ENCODE peak calls at places on chromosomes 12 and 14, in ten cellular contexts. E is WERI-Rb-1; B is neural progenitor cell; J is prostate gland; S is effector memory CD4-positive, alpha-beta T cell; V is lung; Y is endodermal cell; H is right lobe of liver; X is aorta; U is astrocyte. O is an unnamed sample.

GRCh38 chr14:30389134-30389900 is 169.6 kb upstream of the G2E3 start:
- DNase-seq in E (no peak), V (no peak), Y (no peak), B (no peak), H (peak; percentile 51), S (no peak), X (peak; percentile 60), J (peak; percentile 8), U (peak; percentile 5), O (peak; percentile 23)

GRCh38 chr14:61471297-61471980 is 150.1 kb downstream of the PRKCH start:
- DNase-seq in J (no peak), U (no peak), B (no peak), X (no peak), Y (no peak), E (no peak), H (peak; percentile 21), S (no peak), V (peak; percentile 24), O (no peak)

GRCh38 chr12:77010637-77011548 is 54.5 kb downstream of the E2F7 start:
- DNase-seq in U (peak; percentile 45), V (peak; percentile 66), J (peak; percentile 59), X (peak; percentile 66), E (peak; percentile 82), B (peak; percentile 80), H (peak; percentile 71), S (peak; percentile 11), Y (peak; percentile 96), O (peak; percentile 81)

GRCh38 chr14:55103005-55103640 is 25.9 kb upstream of the LGALS3 start:
- DNase-seq in B (peak; percentile 62), V (peak; percentile 89), S (peak; percentile 53), X (peak; percentile 77), U (peak; percentile 94), H (no peak), Y (peak; percentile 93), E (no peak), J (peak; percentile 95), O (peak; percentile 85)

GRCh38 chr14:78164226-78164853 is 5.8 kb upstream of the NRXN3 start:
- DNase-seq in H (peak; percentile 50), B (peak; percentile 75), E (peak; percentile 76), V (peak; percentile 40), S (no peak), U (no peak), Y (peak; percentile 94), J (no peak), X (no peak), O (no peak)

GRCh38 chr14:96051642-96052540 is 12.7 kb downstream of the C14orf132 start:
- DNase-seq in J (no peak), Y (peak; percentile 78), V (no peak), S (no peak), U (no peak), H (no peak), E (peak; percentile 36), X (no peak), B (peak; percentile 56), O (no peak)

GRCh38 chr14:100239200-100239839 is 376 bp downstream of the YY1 start:
- DNase-seq in U (no peak), E (no peak), V (peak; percentile 36), Y (peak; percentile 60), B (no peak), S (no peak), X (peak; percentile 68), J (no peak), H (peak; percentile 66), O (no peak)

GRCh38 chr14:94670692-94671285 is 58.6 kb downstream of the SERPINA3 start:
- DNase-seq in S (no peak), J (no peak), E (no peak), U (no peak), Y (no peak), V (no peak), B (no peak), X (no peak), H (peak; percentile 15), O (no peak)

GRCh38 chr12:58795825-58796224 is 124.5 kb downstream of the LRIG3 start:
- DNase-seq in Y (no peak), H (no peak), E (no peak), J (no peak), S (no peak), B (no peak), V (no peak), U (no peak), X (no peak), O (no peak)

GRCh38 chr12:51160814-51161459 is 12.0 kb downstream of the TFCP2 start:
- DNase-seq in H (no peak), E (no peak), U (no peak), Y (no peak), B (no peak), S (no peak), X (no peak), J (no peak), V (no peak), O (peak; percentile 83)

GRCh38 chr12:8052679-8053078 is 13.5 kb downstream of the C3AR1 start:
- DNase-seq in J (no peak), Y (no peak), H (no peak), U (no peak), V (peak; percentile 56), B (no peak), S (no peak), X (peak; percentile 80), E (no peak), O (no peak)
- H3K27ac ChIP-seq in J (no peak overlapping the region), Y (no peak overlapping the region), H (no peak overlapping the region), U (no peak overlapping the region), V (no peak overlapping the region), B (no peak overlapping the region), S (no peak overlapping the region), X (no peak overlapping the region), E (no peak overlapping the region), O (no peak overlapping the region)

DNA sequence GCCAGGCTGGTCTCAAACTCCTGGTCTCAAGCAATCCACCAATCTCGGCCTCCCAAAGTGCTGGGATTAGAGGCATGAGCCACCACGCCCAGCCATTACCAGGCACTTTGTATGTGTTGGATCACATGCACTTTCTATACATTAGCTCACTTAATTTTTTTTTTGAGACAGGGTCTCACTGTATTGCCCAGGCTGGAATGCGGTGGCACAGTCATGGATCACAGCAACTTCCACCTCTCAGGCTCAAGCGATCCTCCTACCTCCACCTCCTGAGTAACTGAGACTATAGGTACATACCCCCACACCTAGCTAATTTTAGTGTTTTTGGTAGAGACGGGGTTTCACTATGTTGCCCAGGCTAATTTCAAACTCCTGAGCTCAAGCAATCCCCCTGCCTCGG is 203.0 kb upstream of the MYL2 start:
- DNase-seq in S (no peak), Y (no peak), J (no peak), E (no peak), U (no peak), X (no peak), V (no peak), B (no peak), H (no peak), O (no peak)
- H3K36me3 ChIP-seq in S (no peaks in the 10 kb centered on the region), Y (no peaks in the 10 kb centered on the region), J (no peaks in the 10 kb centered on the region), E (no peaks in the 10 kb centered on the region), U (no peaks in the 10 kb centered on the region), X (no peaks in the 10 kb centered on the region), V (no peaks in the 10 kb centered on the region), B (no peaks in the 10 kb centered on the region), H (no peaks in the 10 kb centered on the region), O (no peaks in the 10 kb centered on the region)

DNA sequence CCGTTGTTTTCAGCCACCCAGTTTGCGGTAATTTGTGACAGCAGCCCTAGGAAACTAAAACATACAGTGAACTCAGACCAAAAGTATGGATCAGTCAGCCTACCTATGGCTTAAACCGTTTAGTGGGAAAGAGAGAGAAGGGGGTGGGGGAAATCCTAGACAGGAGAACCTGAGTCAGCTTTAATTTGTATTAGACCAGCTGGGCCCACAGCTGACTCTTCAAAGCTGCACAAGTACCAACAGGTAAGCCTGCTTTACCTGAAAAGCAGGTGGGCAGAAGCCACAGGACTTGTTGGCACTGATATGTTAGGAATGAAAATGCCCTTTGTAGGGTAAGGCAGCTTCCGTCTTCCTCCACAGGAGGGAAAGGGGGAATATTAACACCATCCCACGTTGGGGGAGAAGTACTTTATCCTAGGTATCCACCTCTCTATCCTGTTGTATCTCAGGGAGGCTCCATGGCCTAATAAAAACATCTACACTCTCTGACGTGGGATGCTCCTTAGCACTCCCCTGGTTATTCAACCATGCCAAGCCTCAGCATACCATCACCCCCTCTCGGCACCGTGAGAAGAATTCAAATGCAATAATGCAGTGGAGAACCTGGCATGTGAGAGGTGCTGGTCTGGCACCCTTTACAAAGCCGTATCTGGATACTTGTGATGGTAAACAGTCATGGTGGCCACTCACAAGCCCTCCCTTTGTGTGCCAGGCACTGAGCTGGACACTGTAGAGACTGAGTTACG is 70.3 kb downstream of the STON2 start:
- DNase-seq in X (no peak), U (no peak), E (no peak), S (no peak), Y (peak; percentile 55), H (no peak), B (no peak), V (no peak), J (peak; percentile 81), O (no peak)
- H3K27ac ChIP-seq in X (no peak overlapping the region), U (no peak overlapping the region), E (no peak overlapping the region), S (no peak overlapping the region), Y (no peak overlapping the region), H (no peak overlapping the region), B (no peak overlapping the region), V (no peak overlapping the region), J (peak overlapping the region; percentile 6), O (no peak overlapping the region)

GRCh38 chr12:106329231-106329985 is 26.9 kb downstream of the TCP11L2 start:
- DNase-seq in U (no peak), Y (peak; percentile 51), X (no peak), E (no peak), S (no peak), J (no peak), H (no peak), V (no peak), B (no peak), O (no peak)

GRCh38 chr12:106331594-106331993 is 26.0 kb upstream of the POLR3B start:
- DNase-seq in E (no peak), Y (no peak), V (no peak), B (no peak), U (no peak), S (no peak), X (no peak), J (no peak), H (no peak), O (no peak)

GRCh38 chr12:106323537-106323936 is 21.0 kb downstream of the TCP11L2 start:
- DNase-seq in Y (no peak), X (no peak), J (no peak), U (no peak), E (no peak), B (no peak), V (no peak), H (no peak), S (no peak), O (no peak)

GRCh38 chr12:106328735-106329134 is 26.2 kb downstream of the TCP11L2 start:
- DNase-seq in H (no peak), B (no peak), X (no peak), U (no peak), V (no peak), Y (no peak), E (no peak), J (no peak), S (no peak), O (no peak)

DNA sequence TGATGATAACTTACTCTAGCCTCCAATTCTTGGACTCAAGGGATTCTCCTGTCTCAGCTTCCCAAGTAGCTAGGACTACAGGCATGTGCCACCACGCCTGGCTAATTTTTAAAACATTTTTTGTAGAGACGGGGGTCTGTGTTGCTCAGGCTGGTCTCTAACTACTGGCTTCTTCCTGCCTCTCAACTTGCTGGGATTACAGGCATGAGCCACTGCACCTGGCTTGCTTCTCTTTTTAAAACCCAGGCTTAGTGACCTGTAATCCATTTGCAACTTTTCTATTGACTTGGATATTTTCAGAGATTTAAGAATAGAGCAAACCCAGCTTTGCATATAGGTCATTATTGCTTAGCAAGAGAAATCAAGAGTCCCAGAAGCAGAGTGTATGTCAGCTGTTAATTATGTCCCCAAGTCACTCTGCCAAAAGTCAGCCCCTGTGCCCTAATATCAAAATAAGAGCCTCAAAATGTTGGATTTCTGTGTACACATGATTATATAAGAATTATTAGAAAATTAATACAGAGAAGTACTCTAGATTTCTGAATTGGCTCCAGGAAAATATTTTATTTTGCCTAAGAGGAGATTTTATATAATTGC is 24.8 kb downstream of the TCP11L2 start:
- DNase-seq in B (no peak), J (no peak), U (no peak), Y (no peak), E (no peak), X (no peak), V (no peak), H (no peak), S (no peak), O (no peak)
- H3K36me3 ChIP-seq in B (no peaks in the 10 kb centered on the region), J (no peaks in the 10 kb centered on the region), U (no peaks in the 10 kb centered on the region), Y (no peaks in the 10 kb centered on the region), E (no peaks in the 10 kb centered on the region), X (peaks cover 14% of the 10 kb centered on the region), V (peaks cover 27% of the 10 kb centered on the region), H (no peaks in the 10 kb centered on the region), S (peaks cover 83% of the 10 kb centered on the region), O (peaks cover 5% of the 10 kb centered on the region)